ENCODE peak calls at places on chromosomes 6 and 20, in nine cellular contexts. B is heart right ventricle, F is psoas muscle, X is lower lobe of right lung, Z is hepatocyte, J is body of pancreas, H is tibial artery, R is adrenal gland, M is transverse colon. O is an unnamed sample.

GRCh38 chr6:106167105-106167814 is 81.1 kb downstream of the PRDM1 start:
- DNase-seq in H (no peak), X (no peak), F (no peak), M (no peak), B (no peak), Z (no peak), R (no peak), J (no peak), O (no peak)

GRCh38 chr20:62309198-62309944 is 6.6 kb downstream of the ADRM1 start:
- DNase-seq in F (no peak), R (no peak), B (no peak), M (no peak), H (no peak), Z (no peak), J (no peak), X (no peak), O (no peak)

GRCh38 chr6:29647927-29648642 is 8.8 kb upstream of the MOG start:
- DNase-seq in Z (peak; percentile 50), H (no peak), M (no peak), X (no peak), R (no peak), B (no peak), J (peak; percentile 13), F (no peak), O (no peak)

GRCh38 chr6:133240511-133241087 is 558 bp upstream of the EYA4 start:
- DNase-seq in B (peak; percentile 25), F (peak; percentile 80), H (no peak), Z (peak; percentile 21), R (no peak), X (no peak), M (no peak), J (no peak), O (peak; percentile 35)

GRCh38 chr20:47821481-47822100 is 36.3 kb upstream of the SULF2 start:
- DNase-seq in H (no peak), Z (no peak), X (no peak), B (no peak), F (no peak), R (no peak), J (no peak), M (no peak), O (no peak)

GRCh38 chr6:121506761-121507754 is 71.6 kb downstream of the GJA1 start:
- DNase-seq in B (no peak), J (no peak), X (no peak), R (no peak), H (no peak), Z (peak; percentile 7), M (no peak), F (peak; percentile 56), O (no peak)

GRCh38 chr6:154887051-154887450 is 108.1 kb upstream of the TIAM2 start:
- DNase-seq in M (no peak), X (no peak), B (no peak), J (no peak), F (no peak), H (no peak), R (no peak), Z (no peak), O (no peak)

GRCh38 chr6:156396068-156396771 is 381.0 kb upstream of the ARID1B start:
- DNase-seq in H (no peak), Z (no peak), X (no peak), B (no peak), M (no peak), R (no peak), J (no peak), F (no peak), O (no peak)

GRCh38 chr6:169997930-169998218 is 246.5 kb downstream of the ERMARD start:
- DNase-seq in J (no peak), H (no peak), M (no peak), Z (no peak), R (no peak), F (no peak), X (no peak), B (no peak), O (no peak)

GRCh38 chr20:25204550-25205276 is 9.2 kb downstream of the ENTPD6 start:
- DNase-seq in H (no peak), Z (no peak), J (no peak), B (no peak), R (no peak), M (no peak), F (no peak), X (no peak), O (peak; percentile 47)

GRCh38 chr6:18276610-18277009 is 12.3 kb upstream of the DEK start:
- DNase-seq in M (no peak), Z (no peak), R (no peak), F (no peak), H (no peak), X (no peak), B (no peak), J (no peak), O (no peak)

GRCh38 chr6:113813207-113813606 is 43.9 kb upstream of the MARCKS start:
- DNase-seq in R (no peak), F (no peak), X (no peak), J (no peak), H (no peak), Z (no peak), M (no peak), B (no peak), O (no peak)

GRCh38 chr20:53629436-53629835 is 35.8 kb upstream of the ZNF217 start:
- DNase-seq in F (no peak), J (no peak), B (no peak), Z (no peak), R (no peak), M (no peak), H (no peak), X (no peak), O (no peak)
- H3K27ac ChIP-seq in F (no peak overlapping the region), J (no peak overlapping the region), B (no peak overlapping the region), Z (no peak overlapping the region), R (no peak overlapping the region), M (no peak overlapping the region), H (no peak overlapping the region), X (no peak overlapping the region), O (no peak overlapping the region)

GRCh38 chr20:39873286-39873685 is 815.8 kb downstream of the MAFB start:
- DNase-seq in J (no peak), H (no peak), Z (no peak), R (no peak), M (no peak), F (no peak), B (no peak), X (no peak), O (no peak)

GRCh38 chr20:39876974-39877615 is 811.9 kb downstream of the MAFB start:
- DNase-seq in X (no peak), R (no peak), B (no peak), F (no peak), M (no peak), H (no peak), J (peak; percentile 36), Z (peak; percentile 15), O (no peak)

GRCh38 chr20:39874049-39874893 is 814.8 kb downstream of the MAFB start:
- DNase-seq in F (peak; percentile 78), Z (peak; percentile 89), B (peak; percentile 88), M (peak; percentile 72), J (peak; percentile 76), X (peak; percentile 59), H (peak; percentile 81), R (peak; percentile 87), O (peak; percentile 91)

GRCh38 chr20:39877792-39878191 is 811.2 kb downstream of the MAFB start:
- DNase-seq in H (no peak), Z (no peak), F (no peak), R (no peak), J (no peak), X (no peak), M (no peak), B (no peak), O (no peak)

DNA sequence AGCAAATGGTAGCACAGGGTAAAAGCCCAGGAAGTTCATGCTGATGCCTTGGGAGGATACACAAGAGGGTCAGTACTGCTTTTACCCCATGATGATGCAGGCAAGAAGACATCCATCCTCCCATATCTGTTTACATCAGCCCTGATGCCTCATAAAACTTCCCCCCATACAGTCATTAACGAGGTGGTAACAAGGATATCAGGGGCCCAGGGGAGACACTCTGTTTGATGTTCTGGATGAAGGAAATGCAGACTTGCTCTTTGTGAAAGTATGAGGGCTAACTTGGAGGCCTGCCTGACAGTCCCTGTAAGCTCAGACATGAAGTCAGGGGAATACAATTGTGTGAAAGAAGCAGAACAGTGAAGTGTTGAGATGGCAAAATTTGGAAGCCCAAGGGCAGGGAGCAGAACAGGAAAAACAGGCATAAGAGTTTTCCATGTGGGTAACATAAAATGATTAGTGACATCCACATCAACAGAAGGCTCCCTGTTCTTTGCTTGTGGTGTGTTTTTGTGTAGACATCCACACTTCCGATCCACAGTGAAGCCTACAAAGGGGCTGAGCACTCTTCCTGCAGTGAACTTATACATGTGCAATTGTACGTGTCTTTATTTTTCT is 813.4 kb downstream of the MAFB start:
- DNase-seq in F (no peak), Z (no peak), R (no peak), H (no peak), X (no peak), M (no peak), J (no peak), B (no peak), O (no peak)
- H3K4me1 ChIP-seq in F (peaks cover 20% of the 10 kb centered on the region), Z (peaks cover 4% of the 10 kb centered on the region), R (peaks cover 10% of the 10 kb centered on the region), H (no peaks in the 10 kb centered on the region), X (peaks cover 8% of the 10 kb centered on the region), M (peaks cover 8% of the 10 kb centered on the region), J (no peaks in the 10 kb centered on the region), B (peaks cover 5% of the 10 kb centered on the region), O (no peaks in the 10 kb centered on the region)

GRCh38 chr6:137736048-137736846 is 130.8 kb upstream of the TNFAIP3 start:
- DNase-seq in H (no peak), M (no peak), F (no peak), B (no peak), J (no peak), X (no peak), Z (no peak), R (no peak), O (no peak)

GRCh38 chr6:137734005-137734874 is 132.8 kb upstream of the TNFAIP3 start:
- DNase-seq in F (no peak), M (no peak), R (no peak), H (no peak), B (no peak), J (no peak), Z (no peak), X (no peak), O (no peak)

GRCh38 chr6:137736919-137737318 is 130.1 kb upstream of the TNFAIP3 start:
- DNase-seq in Z (no peak), R (no peak), J (no peak), M (no peak), X (no peak), F (no peak), B (no peak), H (no peak), O (no peak)

GRCh38 chr6:137733353-137733746 is 133.7 kb upstream of the TNFAIP3 start:
- DNase-seq in J (no peak), R (no peak), H (no peak), F (no peak), X (no peak), M (no peak), Z (no peak), B (no peak), O (no peak)

DNA sequence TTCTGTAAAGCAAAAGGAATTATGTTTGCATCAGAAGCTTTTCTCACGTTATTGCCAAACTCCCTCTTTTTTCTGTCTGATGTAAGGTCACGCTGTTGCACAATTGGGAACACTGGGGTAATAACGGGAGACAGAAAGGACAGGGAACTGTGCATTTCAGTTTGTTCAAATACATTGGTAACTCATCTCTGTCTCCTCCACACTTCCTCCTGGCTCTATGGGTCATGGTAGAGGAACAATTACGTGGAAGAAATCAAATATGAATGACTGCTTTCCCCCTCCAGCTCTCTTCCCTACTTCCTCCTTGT is 132.2 kb upstream of the TNFAIP3 start:
- DNase-seq in F (no peak), R (no peak), H (peak; percentile 45), M (no peak), X (no peak), J (peak; percentile 59), Z (no peak), B (no peak), O (no peak)
- H3K9me3 ChIP-seq in F (no peaks in the 10 kb centered on the region), R (no peaks in the 10 kb centered on the region), H (no peaks in the 10 kb centered on the region), M (no peaks in the 10 kb centered on the region), X (no peaks in the 10 kb centered on the region), J (no peaks in the 10 kb centered on the region), Z (no peaks in the 10 kb centered on the region), B (no peaks in the 10 kb centered on the region), O (no peaks in the 10 kb centered on the region)

GRCh38 chr6:42385339-42385738 is 66.4 kb downstream of the TRERF1 start:
- DNase-seq in Z (no peak), R (no peak), H (no peak), F (no peak), J (no peak), M (no peak), B (no peak), X (no peak), O (no peak)
- H3K27ac ChIP-seq in Z (no peak overlapping the region), R (no peak overlapping the region), H (no peak overlapping the region), F (no peak overlapping the region), J (no peak overlapping the region), M (no peak overlapping the region), B (no peak overlapping the region), X (no peak overlapping the region), O (no peak overlapping the region)